ENCODE peak calls at places on chromosomes 11 and 22, in seven cellular contexts. One of them, this sample, is unnamed.

GRCh38 chr11:15967166-15967565 is 389.2 kb downstream of the SOX6 start:
- DNase-seq in neuronal stem cell: no peak
- DNase-seq in mesenchymal stem cell: peak; percentile 43
- DNase-seq in H1: no peak
- DNase-seq in IMR-90: no peak
- DNase-seq in H9: no peak
- DNase-seq in trophoblast cell: peak; percentile 91
- DNase-seq in this sample: peak; percentile 61

GRCh38 chr11:48093795-48094642 is 113.7 kb downstream of the PTPRJ start:
- DNase-seq in neuronal stem cell: no peak
- DNase-seq in mesenchymal stem cell: peak; percentile 25
- DNase-seq in H1: no peak
- DNase-seq in IMR-90: peak; percentile 78
- DNase-seq in H9: no peak
- DNase-seq in trophoblast cell: no peak
- DNase-seq in this sample: no peak

GRCh38 chr11:11171854-11172253 is 181.2 kb downstream of the CSNK2A3 start:
- DNase-seq in neuronal stem cell: no peak
- DNase-seq in mesenchymal stem cell: peak; percentile 68
- DNase-seq in H1: no peak
- DNase-seq in IMR-90: no peak
- DNase-seq in H9: no peak
- DNase-seq in trophoblast cell: no peak
- DNase-seq in this sample: no peak

GRCh38 chr11:44590769-44591168 is 25.3 kb downstream of the CD82 start:
- DNase-seq in neuronal stem cell: no peak
- DNase-seq in mesenchymal stem cell: no peak
- DNase-seq in H1: no peak
- DNase-seq in IMR-90: no peak
- DNase-seq in H9: no peak
- DNase-seq in trophoblast cell: no peak
- DNase-seq in this sample: no peak

GRCh38 chr11:78045851-78046485 is 17.7 kb upstream of the THRSP start:
- DNase-seq in neuronal stem cell: peak; percentile 69
- DNase-seq in mesenchymal stem cell: peak; percentile 63
- DNase-seq in H1: no peak
- DNase-seq in IMR-90: peak; percentile 59
- DNase-seq in H9: peak; percentile 80
- DNase-seq in trophoblast cell: peak; percentile 76
- DNase-seq in this sample: peak; percentile 63

GRCh38 chr11:44133335-44133946 is 38.0 kb downstream of the EXT2 start:
- DNase-seq in neuronal stem cell: peak; percentile 37
- DNase-seq in mesenchymal stem cell: peak; percentile 47
- DNase-seq in H1: no peak
- DNase-seq in IMR-90: peak; percentile 59
- DNase-seq in H9: no peak
- DNase-seq in trophoblast cell: peak; percentile 42
- DNase-seq in this sample: peak; percentile 59

GRCh38 chr11:2096919-2097301 is 42.3 kb downstream of the IGF2 start:
- DNase-seq in neuronal stem cell: no peak
- DNase-seq in mesenchymal stem cell: no peak
- DNase-seq in H1: no peak
- DNase-seq in IMR-90: no peak
- DNase-seq in H9: peak; percentile 29
- DNase-seq in trophoblast cell: no peak
- DNase-seq in this sample: no peak

GRCh38 chr11:17968206-17968605 is 44.6 kb downstream of the SERGEF start:
- DNase-seq in neuronal stem cell: no peak
- DNase-seq in mesenchymal stem cell: no peak
- DNase-seq in H1: no peak
- DNase-seq in IMR-90: no peak
- DNase-seq in H9: no peak
- DNase-seq in trophoblast cell: peak; percentile 83
- DNase-seq in this sample: no peak

GRCh38 chr11:36073411-36074203 is 129.7 kb downstream of the LDLRAD3 start:
- DNase-seq in neuronal stem cell: no peak
- DNase-seq in mesenchymal stem cell: peak; percentile 83
- DNase-seq in H1: no peak
- DNase-seq in IMR-90: peak; percentile 92
- DNase-seq in H9: no peak
- DNase-seq in trophoblast cell: no peak
- DNase-seq in this sample: no peak

GRCh38 chr11:44726278-44727113 is at the start of gene TSPAN18:
- DNase-seq in neuronal stem cell: peak; percentile 72
- DNase-seq in mesenchymal stem cell: no peak
- DNase-seq in H1: peak; percentile 58
- DNase-seq in IMR-90: no peak
- DNase-seq in H9: peak; percentile 85
- DNase-seq in trophoblast cell: no peak
- DNase-seq in this sample: peak; percentile 94

GRCh38 chr11:48063424-48063978 is 83.1 kb downstream of the PTPRJ start:
- DNase-seq in neuronal stem cell: no peak
- DNase-seq in mesenchymal stem cell: peak; percentile 92
- DNase-seq in H1: no peak
- DNase-seq in IMR-90: peak; percentile 99
- DNase-seq in H9: no peak
- DNase-seq in trophoblast cell: peak; percentile 94
- DNase-seq in this sample: no peak

GRCh38 chr11:16001899-16002426 is 354.4 kb downstream of the SOX6 start:
- DNase-seq in neuronal stem cell: peak; percentile 18
- DNase-seq in mesenchymal stem cell: peak; percentile 96
- DNase-seq in H1: no peak
- DNase-seq in IMR-90: peak; percentile 95
- DNase-seq in H9: no peak
- DNase-seq in trophoblast cell: peak; percentile 7
- DNase-seq in this sample: peak; percentile 22

GRCh38 chr11:57413681-57414080 is 13.2 kb downstream of the SLC43A3 start:
- DNase-seq in neuronal stem cell: no peak
- DNase-seq in mesenchymal stem cell: no peak
- DNase-seq in H1: no peak
- DNase-seq in IMR-90: no peak
- DNase-seq in H9: no peak
- DNase-seq in trophoblast cell: no peak
- DNase-seq in this sample: no peak
- H2AK5ac ChIP-seq in neuronal stem cell: no peak overlapping the region
- H2AK5ac ChIP-seq in mesenchymal stem cell: no peak overlapping the region
- H2AK5ac ChIP-seq in H1: no peak overlapping the region
- H2AK5ac ChIP-seq in IMR-90: no peak overlapping the region
- H2AK5ac ChIP-seq in H9: no peak overlapping the region
- H2AK5ac ChIP-seq in trophoblast cell: no peak overlapping the region
- H2AK5ac ChIP-seq in this sample: no peak overlapping the region

GRCh38 chr22:32662587-32662915 is 139.0 kb upstream of the TIMP3 start:
- DNase-seq in neuronal stem cell: no peak
- DNase-seq in mesenchymal stem cell: no peak
- DNase-seq in H1: no peak
- DNase-seq in IMR-90: no peak
- DNase-seq in H9: no peak
- DNase-seq in trophoblast cell: no peak
- DNase-seq in this sample: no peak

GRCh38 chr22:32661296-32661695 is 140.2 kb upstream of the TIMP3 start:
- DNase-seq in neuronal stem cell: peak; percentile 5
- DNase-seq in mesenchymal stem cell: peak; percentile 93
- DNase-seq in H1: peak; percentile 9
- DNase-seq in IMR-90: peak; percentile 94
- DNase-seq in H9: no peak
- DNase-seq in trophoblast cell: peak; percentile 75
- DNase-seq in this sample: no peak

GRCh38 chr22:32660292-32660691 is 141.2 kb upstream of the TIMP3 start:
- DNase-seq in neuronal stem cell: peak; percentile 42
- DNase-seq in mesenchymal stem cell: peak; percentile 73
- DNase-seq in H1: peak; percentile 36
- DNase-seq in IMR-90: peak; percentile 70
- DNase-seq in H9: peak; percentile 78
- DNase-seq in trophoblast cell: peak; percentile 91
- DNase-seq in this sample: peak; percentile 81

GRCh38 chr22:32665676-32666075 is 135.8 kb upstream of the TIMP3 start:
- DNase-seq in neuronal stem cell: no peak
- DNase-seq in mesenchymal stem cell: peak; percentile 65
- DNase-seq in H1: no peak
- DNase-seq in IMR-90: peak; percentile 55
- DNase-seq in H9: no peak
- DNase-seq in trophoblast cell: peak; percentile 17
- DNase-seq in this sample: no peak

GRCh38 chr22:32661737-32662586 is 139.5 kb upstream of the TIMP3 start:
- DNase-seq in neuronal stem cell: no peak
- DNase-seq in mesenchymal stem cell: peak; percentile 48
- DNase-seq in H1: no peak
- DNase-seq in IMR-90: peak; percentile 79
- DNase-seq in H9: no peak
- DNase-seq in trophoblast cell: peak; percentile 95
- DNase-seq in this sample: no peak
- H2AK5ac ChIP-seq in neuronal stem cell: no peak overlapping the region
- H2AK5ac ChIP-seq in mesenchymal stem cell: no peak overlapping the region
- H2AK5ac ChIP-seq in H1: no peak overlapping the region
- H2AK5ac ChIP-seq in IMR-90: peak overlapping the region; percentile 97
- H2AK5ac ChIP-seq in H9: no peak overlapping the region
- H2AK5ac ChIP-seq in trophoblast cell: peak overlapping the region; percentile 54
- H2AK5ac ChIP-seq in this sample: no peak overlapping the region

GRCh38 chr11:69816671-69817070 is 2.5 kb downstream of the FGF3 start:
- DNase-seq in neuronal stem cell: no peak
- DNase-seq in mesenchymal stem cell: no peak
- DNase-seq in H1: no peak
- DNase-seq in IMR-90: no peak
- DNase-seq in H9: no peak
- DNase-seq in trophoblast cell: no peak
- DNase-seq in this sample: no peak

GRCh38 chr11:69818243-69819108 is 740 bp downstream of the FGF3 start:
- DNase-seq in neuronal stem cell: no peak
- DNase-seq in mesenchymal stem cell: peak; percentile 3
- DNase-seq in H1: no peak
- DNase-seq in IMR-90: no peak
- DNase-seq in H9: no peak
- DNase-seq in trophoblast cell: peak; percentile 77
- DNase-seq in this sample: no peak

GRCh38 chr11:69819109-69819490 is at the start of gene FGF3:
- DNase-seq in neuronal stem cell: no peak
- DNase-seq in mesenchymal stem cell: no peak
- DNase-seq in H1: no peak
- DNase-seq in IMR-90: no peak
- DNase-seq in H9: no peak
- DNase-seq in trophoblast cell: no peak
- DNase-seq in this sample: no peak

GRCh38 chr11:69815973-69816372 is 3.2 kb downstream of the FGF3 start:
- DNase-seq in neuronal stem cell: no peak
- DNase-seq in mesenchymal stem cell: no peak
- DNase-seq in H1: no peak
- DNase-seq in IMR-90: no peak
- DNase-seq in H9: no peak
- DNase-seq in trophoblast cell: no peak
- DNase-seq in this sample: no peak

DNA sequence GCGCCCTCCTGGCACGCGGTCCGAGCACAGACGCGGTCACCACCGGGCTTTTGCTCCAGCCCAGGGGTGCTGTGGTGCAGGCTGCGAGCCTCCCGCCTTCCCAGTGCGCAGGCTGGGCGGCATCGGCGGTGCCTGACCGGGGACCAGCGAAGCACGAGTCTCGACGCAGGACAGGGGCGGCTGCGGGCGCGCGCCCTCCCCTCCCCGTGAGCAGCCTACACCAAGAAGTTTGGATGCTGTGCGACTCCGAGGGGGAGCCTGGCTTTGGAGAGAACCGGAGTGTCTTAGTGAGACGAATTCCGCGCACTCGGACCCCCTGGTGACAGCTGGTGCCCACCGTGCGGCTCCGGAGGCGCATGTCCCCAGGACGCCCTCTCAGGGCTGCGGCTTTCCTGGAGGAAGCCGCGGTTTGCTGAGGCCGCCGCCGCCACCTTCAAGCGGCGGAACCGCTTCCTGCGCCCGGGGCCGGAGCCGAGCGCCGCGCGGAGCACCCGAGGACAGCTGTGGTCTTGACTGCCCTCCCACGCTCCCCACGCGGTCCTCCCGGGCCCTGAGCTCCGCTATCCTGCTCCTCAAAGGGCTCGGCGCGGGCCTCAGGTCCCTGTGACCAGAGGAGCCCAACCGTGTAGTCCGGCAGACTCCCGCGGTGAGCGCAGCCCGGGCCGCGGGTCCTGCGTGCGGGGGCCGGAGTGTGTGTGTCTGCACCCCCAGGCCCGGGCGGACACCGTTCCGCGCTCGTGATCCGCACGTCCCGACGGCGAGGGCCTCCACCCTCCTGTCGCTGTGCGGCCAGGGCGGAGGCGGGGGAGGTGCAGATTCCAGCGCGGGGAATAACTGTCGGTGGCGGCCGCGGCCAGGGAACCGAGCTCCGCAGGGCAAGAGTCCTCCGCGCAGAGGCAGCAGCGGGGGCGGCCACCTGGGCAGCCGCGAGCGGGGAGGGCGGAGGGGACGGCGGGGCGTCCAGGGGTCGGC is 1.7 kb downstream of the FGF3 start:
- DNase-seq in neuronal stem cell: no peak
- DNase-seq in mesenchymal stem cell: peak; percentile 18
- DNase-seq in H1: no peak
- DNase-seq in IMR-90: no peak
- DNase-seq in H9: no peak
- DNase-seq in trophoblast cell: peak; percentile 40
- DNase-seq in this sample: peak; percentile 41
- H2AK5ac ChIP-seq in neuronal stem cell: peak overlapping the region; percentile 90
- H2AK5ac ChIP-seq in mesenchymal stem cell: no peak overlapping the region
- H2AK5ac ChIP-seq in H1: no peak overlapping the region
- H2AK5ac ChIP-seq in IMR-90: no peak overlapping the region
- H2AK5ac ChIP-seq in H9: no peak overlapping the region
- H2AK5ac ChIP-seq in trophoblast cell: no peak overlapping the region
- H2AK5ac ChIP-seq in this sample: no peak overlapping the region

DNA sequence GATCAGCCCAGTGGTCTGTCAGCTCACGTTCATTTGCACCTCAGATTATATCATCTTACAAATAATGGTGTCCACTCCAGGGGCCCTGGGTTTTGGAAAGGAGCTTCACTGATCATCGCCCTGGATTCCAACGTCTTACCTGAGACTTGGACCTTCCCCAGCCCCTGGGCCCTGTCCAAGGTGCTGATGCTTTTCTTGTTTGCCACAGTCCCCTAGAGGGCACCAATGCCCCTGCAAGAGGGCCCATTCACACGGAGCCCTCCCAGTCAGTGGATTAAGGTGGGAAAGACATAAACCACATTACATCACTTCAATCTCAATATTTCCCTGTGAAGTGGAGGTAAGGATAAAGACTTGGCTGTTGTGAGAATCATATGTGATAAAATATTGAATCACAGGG is 167.2 kb downstream of the BUD13 start:
- DNase-seq in neuronal stem cell: peak; percentile 82
- DNase-seq in mesenchymal stem cell: no peak
- DNase-seq in H1: peak; percentile 58
- DNase-seq in IMR-90: peak; percentile 11
- DNase-seq in H9: peak; percentile 86
- DNase-seq in trophoblast cell: peak; percentile 73
- DNase-seq in this sample: peak; percentile 92
- H2AK5ac ChIP-seq in neuronal stem cell: no peak overlapping the region
- H2AK5ac ChIP-seq in mesenchymal stem cell: no peak overlapping the region
- H2AK5ac ChIP-seq in H1: no peak overlapping the region
- H2AK5ac ChIP-seq in IMR-90: no peak overlapping the region
- H2AK5ac ChIP-seq in H9: no peak overlapping the region
- H2AK5ac ChIP-seq in trophoblast cell: no peak overlapping the region
- H2AK5ac ChIP-seq in this sample: no peak overlapping the region

This sample was measured in mesendoderm.